ENCODE peak calls at places on chromosomes 16 and 17, in seven cellular contexts. W is heart left ventricle, D is retinal pigment epithelial cell, K is body of pancreas, R is upper lobe of left lung, A is uterus, T is prostate gland. Y is an unnamed sample.

GRCh38 chr17:76077582-76078110 is 1.3 kb upstream of the ZACN start:
- DNase-seq in W (no peak), D (no peak), K (peak), R (no peak), A (no peak), T (no peak), Y (no peak)

GRCh38 chr17:36641877-36642845 is 40.8 kb downstream of the MRM1 start:
- DNase-seq in W (no peak), D (no peak), K (no peak), R (peak), A (no peak), T (no peak), Y (no peak)

GRCh38 chr16:85924675-85925074 is 25.7 kb downstream of the IRF8 start:
- DNase-seq in W (no peak), D (no peak), K (no peak), R (no peak), A (no peak), T (no peak), Y (no peak)

GRCh38 chr17:38881600-38882191 is 11.8 kb downstream of the LASP1 start:
- DNase-seq in W (peak), D (no peak), K (peak), R (no peak), A (peak), T (no peak), Y (no peak)

GRCh38 chr16:30524575-30525571 is 1.5 kb downstream of the ZNF768 start:
- DNase-seq in W (no peak), D (no peak), K (no peak), R (peak), A (no peak), T (no peak), Y (no peak)

GRCh38 chr17:41352597-41353366 is 2.2 kb upstream of the KRT33A start:
- DNase-seq in W (no peak), D (no peak), K (no peak), R (no peak), A (no peak), T (no peak), Y (no peak)

GRCh38 chr17:49952209-49952911 is 16.6 kb upstream of the DLX4 start:
- DNase-seq in W (peak), D (peak), K (peak), R (no peak), A (peak), T (peak), Y (no peak)

GRCh38 chr17:77769215-77769614 is 189.3 kb upstream of the TNRC6C start:
- DNase-seq in W (no peak), D (no peak), K (peak), R (no peak), A (no peak), T (no peak), Y (no peak)

GRCh38 chr17:81417049-81417878 is 22.0 kb downstream of the BAHCC1 start:
- DNase-seq in W (no peak), D (no peak), K (no peak), R (peak), A (peak), T (no peak), Y (peak)

GRCh38 chr17:64354824-64355535 is 35.7 kb downstream of the PECAM1 start:
- DNase-seq in W (no peak), D (no peak), K (no peak), R (no peak), A (no peak), T (no peak), Y (no peak)

GRCh38 chr17:740240-741055 is 8.1 kb downstream of the TLCD3A start:
- DNase-seq in W (no peak), D (no peak), K (no peak), R (no peak), A (no peak), T (no peak), Y (no peak)

GRCh38 chr16:66551788-66552287 is 538 bp upstream of the CKLF start:
- DNase-seq in W (no peak), D (no peak), K (no peak), R (no peak), A (no peak), T (no peak), Y (no peak)

GRCh38 chr17:36069131-36069530 is 5.1 kb downstream of the CCL18 start:
- DNase-seq in W (no peak), D (no peak), K (no peak), R (no peak), A (no peak), T (no peak), Y (no peak)

GRCh38 chr16:22683730-22684280 is 130.2 kb upstream of the HS3ST2 start:
- DNase-seq in W (no peak), D (no peak), K (no peak), R (no peak), A (no peak), T (no peak), Y (no peak)

GRCh38 chr16:53756329-53756996 is 52.5 kb downstream of the FTO start:
- DNase-seq in W (no peak), D (no peak), K (no peak), R (no peak), A (no peak), T (no peak), Y (no peak)

GRCh38 chr16:86462334-86463084 is 47.8 kb upstream of the FOXF1 start:
- DNase-seq in W (no peak), D (no peak), K (no peak), R (no peak), A (no peak), T (no peak), Y (no peak)

GRCh38 chr17:80796430-80796861 is 195.2 kb upstream of the CHMP6 start:
- DNase-seq in W (no peak), D (no peak), K (no peak), R (no peak), A (no peak), T (no peak), Y (no peak)

GRCh38 chr16:30157214-30157613 is 26.2 kb upstream of the CORO1A start:
- DNase-seq in W (no peak), D (no peak), K (no peak), R (no peak), A (no peak), T (no peak), Y (no peak)

GRCh38 chr17:40268141-40268712 is 19.5 kb upstream of the CDC6 start:
- DNase-seq in W (no peak), D (no peak), K (no peak), R (no peak), A (no peak), T (no peak), Y (no peak)

GRCh38 chr17:43701318-43701743 is 39.6 kb upstream of the MEOX1 start:
- DNase-seq in W (no peak), D (no peak), K (no peak), R (peak), A (no peak), T (no peak), Y (no peak)

GRCh38 chr16:2149630-2150417 is 1.4 kb downstream of the RAB26 start:
- DNase-seq in W (no peak), D (no peak), K (peak), R (no peak), A (no peak), T (no peak), Y (no peak)

GRCh38 chr16:9191274-9191850 is 99.9 kb downstream of the HAPSTR1 start:
- DNase-seq in W (no peak), D (no peak), K (no peak), R (no peak), A (no peak), T (no peak), Y (no peak)

GRCh38 chr17:7882068-7882467 is 6.5 kb upstream of the CHD3 start:
- DNase-seq in W (no peak), D (no peak), K (no peak), R (no peak), A (no peak), T (no peak), Y (no peak)

GRCh38 chr16:30983898-30984610 is 953 bp upstream of the HSD3B7 start:
- DNase-seq in W (no peak), D (no peak), K (no peak), R (no peak), A (no peak), T (no peak), Y (no peak)

GRCh38 chr17:81234506-81234855 is 4.4 kb downstream of the TEPSIN start:
- DNase-seq in W (no peak), D (no peak), K (no peak), R (peak), A (no peak), T (no peak), Y (no peak)

GRCh38 chr17:42660692-42661345 is 1.7 kb downstream of the TUBG2 start:
- DNase-seq in W (peak), D (no peak), K (no peak), R (no peak), A (no peak), T (peak), Y (no peak)

GRCh38 chr16:30698816-30699614 is at the start of gene SRCAP:
- DNase-seq in W (peak), D (no peak), K (peak), R (peak), A (peak), T (peak), Y (no peak)

GRCh38 chr17:13541032-13541480 is 60.7 kb downstream of the HS3ST3A1 start:
- DNase-seq in W (no peak), D (peak), K (no peak), R (no peak), A (peak), T (no peak), Y (peak)

GRCh38 chr17:6654816-6655731 is 3.5 kb downstream of the C17orf100 start:
- DNase-seq in W (peak), D (no peak), K (peak), R (peak), A (no peak), T (peak), Y (no peak)

GRCh38 chr16:57601801-57602478 is 26.5 kb upstream of the ADGRG1 start:
- DNase-seq in W (no peak), D (no peak), K (peak), R (no peak), A (no peak), T (no peak), Y (no peak)

GRCh38 chr16:58280846-58281301 is 14.0 kb downstream of the PRSS54 start:
- DNase-seq in W (no peak), D (no peak), K (no peak), R (no peak), A (no peak), T (no peak), Y (no peak)

GRCh38 chr17:2238432-2239169 is 65.0 kb downstream of the SMG6 start:
- DNase-seq in W (peak), D (no peak), K (no peak), R (no peak), A (no peak), T (peak), Y (no peak)

GRCh38 chr16:67537636-67538591 is 9.3 kb downstream of the RIPOR1 start:
- DNase-seq in W (peak), D (no peak), K (peak), R (peak), A (peak), T (peak), Y (no peak)

GRCh38 chr16:53429221-53429943 is 4.9 kb upstream of the RBL2 start:
- DNase-seq in W (no peak), D (peak), K (peak), R (no peak), A (no peak), T (peak), Y (no peak)

GRCh38 chr17:27631409-27631755 is 394 bp downstream of the LGALS9 start:
- DNase-seq in W (no peak), D (no peak), K (no peak), R (no peak), A (no peak), T (no peak), Y (no peak)

GRCh38 chr16:10640934-10641333 is 53.8 kb downstream of the TEKT5 start:
- DNase-seq in W (no peak), D (no peak), K (no peak), R (no peak), A (no peak), T (no peak), Y (no peak)

GRCh38 chr17:74223901-74224300 is 10.5 kb downstream of the TTYH2 start:
- DNase-seq in W (peak), D (no peak), K (no peak), R (no peak), A (no peak), T (no peak), Y (no peak)

GRCh38 chr16:427295-427694 is 1.8 kb downstream of the RAB11FIP3 start:
- DNase-seq in W (no peak), D (no peak), K (no peak), R (no peak), A (no peak), T (no peak), Y (no peak)
- H3K4me3 ChIP-seq in W (peak), D (peak), K (peak), R (peak), A (peak), T (no peak), Y (peak)

GRCh38 chr16:68784226-68784625 is 47.1 kb downstream of the CDH1 start:
- DNase-seq in W (no peak), D (no peak), K (no peak), R (no peak), A (no peak), T (no peak), Y (no peak)
- TF ChIP-seq CTCF in W (no peak), D (no peak), K (no peak), R (no peak), A (no peak), T (no peak), Y (no peak)

DNA sequence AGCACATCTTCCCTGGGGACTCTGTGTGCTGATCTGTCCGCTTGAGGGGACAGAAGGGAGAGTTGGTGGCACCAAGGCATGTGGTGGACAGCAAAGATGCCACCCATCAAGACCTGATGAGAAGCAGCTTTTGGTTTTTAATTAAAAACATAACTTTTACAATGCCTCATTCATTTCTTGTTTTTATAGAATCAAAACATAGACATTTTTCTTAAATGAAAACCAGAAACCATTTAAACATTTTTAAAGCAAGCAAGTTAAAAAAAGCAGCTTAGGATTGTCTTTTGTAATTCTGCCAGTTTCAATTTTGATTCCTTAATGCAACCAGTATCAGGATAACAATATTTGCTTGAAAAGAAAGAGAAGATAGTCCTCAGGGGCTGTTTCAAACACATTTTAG is 123.7 kb upstream of the AXIN2 start:
- DNase-seq in W (no peak), D (no peak), K (no peak), R (no peak), A (no peak), T (no peak), Y (no peak)
- H3K4me3 ChIP-seq in W (no peak), D (no peak), K (no peak), R (no peak), A (no peak), T (no peak), Y (no peak)

GRCh38 chr17:59456923-59457615 is 108.3 kb upstream of the DHX40 start:
- DNase-seq in W (no peak), D (no peak), K (no peak), R (no peak), A (no peak), T (no peak), Y (no peak)

GRCh38 chr17:59456428-59456827 is 109.0 kb upstream of the DHX40 start:
- DNase-seq in W (no peak), D (no peak), K (no peak), R (no peak), A (no peak), T (no peak), Y (no peak)

GRCh38 chr17:59454633-59455105 is 110.7 kb upstream of the DHX40 start:
- DNase-seq in W (no peak), D (no peak), K (no peak), R (no peak), A (no peak), T (no peak), Y (no peak)

GRCh38 chr17:59451706-59452105 is 113.7 kb upstream of the DHX40 start:
- DNase-seq in W (no peak), D (no peak), K (no peak), R (no peak), A (no peak), T (no peak), Y (no peak)
- TF ChIP-seq CTCF in W (no peak), D (no peak), K (no peak), R (no peak), A (no peak), T (no peak), Y (no peak)

GRCh38 chr17:32831223-32831622 is 45.7 kb downstream of the MYO1D start:
- DNase-seq in W (no peak), D (no peak), K (no peak), R (no peak), A (no peak), T (no peak), Y (no peak)
- H3K4me3 ChIP-seq in W (no peak), D (no peak), K (no peak), R (no peak), A (no peak), T (no peak), Y (no peak)

DNA sequence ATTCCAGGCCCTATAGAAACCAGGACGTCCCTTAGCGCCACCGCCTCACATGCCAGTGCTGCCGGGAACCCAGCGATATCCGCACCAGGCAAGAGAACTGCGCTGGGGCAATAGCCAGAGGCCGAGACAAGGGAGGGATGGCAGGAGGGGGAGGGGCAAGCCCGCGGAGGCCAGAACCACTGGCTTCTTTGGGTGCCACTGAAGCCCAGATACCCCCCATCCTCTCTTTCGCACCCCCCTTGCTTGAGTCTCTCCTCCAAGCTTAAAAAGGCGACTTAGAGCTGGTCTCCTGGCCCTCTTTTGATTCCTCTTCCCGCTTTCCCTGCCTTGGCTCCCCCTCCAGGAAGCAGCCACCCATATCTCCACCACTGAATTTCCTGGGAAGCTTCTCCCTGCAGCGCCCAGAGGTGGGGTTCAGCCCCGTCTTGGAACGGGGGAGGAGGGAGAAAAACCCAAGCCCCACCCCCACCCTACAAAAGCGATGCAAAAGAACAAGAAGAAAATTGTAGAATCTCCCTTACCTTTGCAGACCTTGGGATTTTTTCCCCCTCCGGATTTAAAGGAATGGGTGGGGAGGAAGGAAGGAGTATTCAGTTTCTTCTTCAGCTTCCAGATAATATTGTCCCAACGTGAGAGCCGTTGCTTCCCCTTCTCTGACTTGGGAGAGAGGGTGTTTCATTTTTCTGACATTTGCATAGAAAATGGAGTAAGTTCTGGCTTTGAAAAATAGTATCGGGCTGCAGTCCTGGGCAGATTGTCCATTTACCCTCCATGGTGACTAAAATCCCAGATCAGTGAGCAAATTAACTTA is 622 bp downstream of the HOXB6 start:
- DNase-seq in W (no peak), D (no peak), K (no peak), R (peak), A (no peak), T (no peak), Y (no peak)
- TF ChIP-seq CTCF in W (no peak), D (no peak), K (no peak), R (no peak), A (no peak), T (no peak), Y (no peak)

GRCh38 chr17:8963665-8964258 is 1.7 kb downstream of the PIK3R5 start:
- DNase-seq in W (no peak), D (no peak), K (no peak), R (no peak), A (no peak), T (no peak), Y (no peak)

GRCh38 chr17:8964801-8965393 is 610 bp downstream of the PIK3R5 start:
- DNase-seq in W (peak), D (no peak), K (peak), R (no peak), A (no peak), T (no peak), Y (no peak)

GRCh38 chr17:8961861-8962260 is 3.6 kb downstream of the PIK3R5 start:
- DNase-seq in W (no peak), D (no peak), K (no peak), R (no peak), A (no peak), T (no peak), Y (no peak)

GRCh38 chr17:8960325-8961144 is 5.0 kb downstream of the PIK3R5 start:
- DNase-seq in W (no peak), D (no peak), K (no peak), R (no peak), A (no peak), T (no peak), Y (no peak)

GRCh38 chr17:8963017-8963416 is 2.5 kb downstream of the PIK3R5 start:
- DNase-seq in W (no peak), D (no peak), K (no peak), R (no peak), A (no peak), T (no peak), Y (no peak)
- H3K4me3 ChIP-seq in W (no peak), D (no peak), K (no peak), R (no peak), A (no peak), T (no peak), Y (no peak)

GRCh38 chr17:31532526-31532925 is 141.1 kb downstream of the RAB11FIP4 start:
- DNase-seq in W (no peak), D (no peak), K (no peak), R (no peak), A (no peak), T (no peak), Y (no peak)

GRCh38 chr17:31531336-31532160 is 140.1 kb downstream of the RAB11FIP4 start:
- DNase-seq in W (no peak), D (no peak), K (no peak), R (no peak), A (no peak), T (no peak), Y (no peak)

GRCh38 chr17:31530391-31530990 is 139.0 kb downstream of the RAB11FIP4 start:
- DNase-seq in W (no peak), D (no peak), K (no peak), R (no peak), A (peak), T (no peak), Y (no peak)

GRCh38 chr17:31533546-31534155 is 142.2 kb downstream of the RAB11FIP4 start:
- DNase-seq in W (no peak), D (no peak), K (peak), R (peak), A (peak), T (no peak), Y (peak)

GRCh38 chr17:31532161-31532515 is 140.7 kb downstream of the RAB11FIP4 start:
- DNase-seq in W (no peak), D (no peak), K (no peak), R (no peak), A (no peak), T (no peak), Y (no peak)
- TF ChIP-seq CTCF in W (no peak), D (no peak), K (no peak), R (no peak), A (no peak), T (no peak), Y (no peak)

Y was measured in AG04449.